ENCODE peak calls at places on chromosome 19, in eight cellular contexts. Z is thoracic aorta; E is NCI-H524; R is H54; A is CD4-positive, alpha-beta T cell; S is neural crest cell; H is activated T-cell treated with anti-CD3 and anti-CD28 coated beads, Interleukin-2, amount 50 U/mL, for 1 hour; I is HT1080. W is an unnamed sample.
A peak's percentile ranks its signal among the peaks of the same experiment; 100 is the strongest.

GRCh38 chr19:40717880-40718773 is 1.2 kb downstream of the ITPKC start:
- DNase-seq in H (no peak), E (peak; percentile 45), A (no peak), S (no peak), I (no peak), Z (no peak), R (no peak), W (no peak)

GRCh38 chr19:19026299-19026971 is 6.9 kb downstream of the SUGP2 start:
- DNase-seq in E (peak; percentile 11), R (no peak), A (no peak), H (no peak), S (no peak), Z (no peak), I (no peak), W (no peak)

GRCh38 chr19:33687761-33688656 is 66.3 kb downstream of the CHST8 start:
- DNase-seq in E (peak; percentile 85), S (no peak), Z (no peak), R (no peak), A (no peak), H (no peak), I (no peak), W (no peak)

GRCh38 chr19:49411681-49412321 is 11.4 kb downstream of the PTH2 start:
- DNase-seq in Z (no peak), I (no peak), H (no peak), R (no peak), A (no peak), E (no peak), S (no peak), W (no peak)

GRCh38 chr19:4781851-4782250 is 9.7 kb upstream of the FEM1A start:
- DNase-seq in E (no peak), A (no peak), R (no peak), Z (no peak), I (no peak), H (no peak), S (no peak), W (no peak)

GRCh38 chr19:7426986-7427385 is 61.8 kb downstream of the PEX11G start:
- DNase-seq in Z (no peak), I (no peak), H (no peak), E (no peak), A (no peak), R (no peak), S (no peak), W (no peak)

GRCh38 chr19:33390120-33390907 is 16.8 kb downstream of the CEBPG start:
- DNase-seq in A (no peak), S (no peak), Z (no peak), I (no peak), E (no peak), R (no peak), H (no peak), W (no peak)

GRCh38 chr19:46186101-46186716 is 38.2 kb downstream of the IGFL2 start:
- DNase-seq in A (no peak), S (no peak), H (no peak), Z (no peak), R (no peak), I (no peak), E (no peak), W (no peak)

GRCh38 chr19:13817615-13818371 is 22.6 kb downstream of the ZSWIM4 start:
- DNase-seq in E (no peak), I (no peak), Z (no peak), H (peak; percentile 58), A (no peak), S (peak; percentile 50), R (no peak), W (no peak)

GRCh38 chr19:56066152-56067023 is 54.7 kb downstream of the ZNF787 start:
- DNase-seq in H (peak; percentile 70), S (peak; percentile 80), E (peak; percentile 72), R (peak; percentile 92), A (peak; percentile 40), Z (no peak), I (peak; percentile 38), W (no peak)

GRCh38 chr19:33789344-33789743 is 7.3 kb upstream of the KCTD15 start:
- DNase-seq in H (no peak), S (no peak), I (no peak), A (no peak), R (no peak), Z (no peak), E (no peak), W (no peak)

GRCh38 chr19:3494051-3494450 is 6.4 kb downstream of the DOHH start:
- DNase-seq in R (peak; percentile 85), I (no peak), E (no peak), A (no peak), Z (no peak), S (no peak), H (peak; percentile 43), W (no peak)

GRCh38 chr19:13314761-13315160 is 164.6 kb downstream of the IER2 start:
- DNase-seq in I (no peak), H (no peak), R (no peak), Z (no peak), S (no peak), E (no peak), A (no peak), W (no peak)

GRCh38 chr19:926595-927043 is 784 bp downstream of the ARID3A start:
- DNase-seq in A (no peak), E (peak; percentile 31), Z (no peak), S (no peak), H (peak; percentile 44), R (no peak), I (no peak), W (no peak)

GRCh38 chr19:35534803-35535480 is 1.7 kb downstream of the GAPDHS start:
- DNase-seq in R (no peak), Z (no peak), A (no peak), H (no peak), S (no peak), I (no peak), E (no peak), W (no peak)

GRCh38 chr19:58509731-58510083 is 2.1 kb downstream of the SLC27A5 start:
- DNase-seq in E (no peak), Z (no peak), I (no peak), R (no peak), A (no peak), S (no peak), H (no peak), W (no peak)

GRCh38 chr19:44677019-44677809 is 5.9 kb downstream of the CEACAM19 start:
- DNase-seq in R (peak; percentile 52), I (peak; percentile 73), A (no peak), Z (no peak), E (peak; percentile 23), H (no peak), S (no peak), W (peak; percentile 45)

GRCh38 chr19:6761053-6761676 is 6.1 kb downstream of the SH2D3A start:
- DNase-seq in I (peak; percentile 61), S (no peak), Z (no peak), R (peak; percentile 53), A (no peak), H (no peak), E (peak; percentile 28), W (no peak)

GRCh38 chr19:22623841-22624221 is 10.3 kb upstream of the ZNF492 start:
- DNase-seq in A (no peak), S (no peak), E (no peak), I (no peak), H (no peak), Z (no peak), R (no peak), W (no peak)

GRCh38 chr19:9877775-9878510 is 42.8 kb downstream of the PIN1 start:
- DNase-seq in H (no peak), R (no peak), E (no peak), Z (no peak), A (no peak), S (no peak), I (peak; percentile 62), W (no peak)

GRCh38 chr19:40776966-40777794 is 867 bp upstream of the RAB4B start:
- DNase-seq in E (peak; percentile 96), R (peak; percentile 89), A (peak; percentile 80), S (peak; percentile 75), Z (peak; percentile 87), I (peak; percentile 90), H (peak; percentile 81), W (peak; percentile 84)

GRCh38 chr19:48591021-48591420 is 15.5 kb upstream of the SPACA4 start:
- DNase-seq in E (peak; percentile 40), Z (no peak), A (no peak), I (no peak), S (no peak), H (no peak), R (no peak), W (no peak)

GRCh38 chr19:1102407-1103106 is 1.2 kb upstream of the GPX4 start:
- DNase-seq in S (no peak), Z (peak; percentile 64), R (peak; percentile 80), A (no peak), E (no peak), I (peak; percentile 98), H (peak; percentile 43), W (no peak)

GRCh38 chr19:2969104-2969504 is 8.3 kb upstream of the TLE6 start:
- DNase-seq in I (no peak), A (no peak), H (no peak), R (no peak), E (no peak), Z (no peak), S (no peak), W (peak; percentile 63)

GRCh38 chr19:55216461-55217198 is 7.3 kb upstream of the PTPRH start:
- DNase-seq in I (peak; percentile 98), S (peak; percentile 86), Z (peak; percentile 34), E (peak; percentile 94), H (peak; percentile 51), A (peak; percentile 13), R (peak; percentile 99), W (peak; percentile 86)